ENCODE peak calls at places on chromosomes 1 and 21, in five cellular contexts. D is A549, U is NB4, O is endothelial cell of umbilical vein, K is WTC11. V is an unnamed sample.

GRCh38 chr1:3174487-3175247 is 105.7 kb downstream of the PRDM16 start:
- DNase-seq in D (no peak), U (peak), O (no peak), K (no peak), V (no peak)

GRCh38 chr1:167052389-167052788 is 37.8 kb downstream of the GPA33 start:
- DNase-seq in D (peak), U (no peak), O (no peak), K (peak), V (no peak)

GRCh38 chr1:41843378-41843777 is 75.3 kb downstream of the HIVEP3 start:
- DNase-seq in D (no peak), U (no peak), O (peak), K (no peak), V (no peak)

GRCh38 chr1:15426492-15427279 is 11.6 kb upstream of the CTRC start:
- DNase-seq in D (peak), U (peak), O (no peak), K (no peak), V (peak)

GRCh38 chr1:178434899-178435298 is 61.9 kb downstream of the CLEC20A start:
- DNase-seq in D (no peak), U (no peak), O (no peak), K (no peak), V (no peak)

GRCh38 chr1:115222616-115223402 is 115.2 kb downstream of the NGF start:
- DNase-seq in D (no peak), U (no peak), O (no peak), K (no peak), V (no peak)

GRCh38 chr21:43347864-43348766 is 78.8 kb downstream of the SIK1 start:
- DNase-seq in D (no peak), U (no peak), O (no peak), K (no peak), V (no peak)

GRCh38 chr1:9904571-9904970 is 5.5 kb downstream of the CTNNBIP1 start:
- DNase-seq in D (no peak), U (no peak), O (no peak), K (no peak), V (no peak)

GRCh38 chr1:88655685-88656299 is 28.3 kb upstream of the PKN2 start:
- DNase-seq in D (no peak), U (peak), O (peak), K (no peak), V (no peak)

GRCh38 chr1:210584439-210585113 is 255.9 kb downstream of the HHAT start:
- DNase-seq in D (peak), U (peak), O (peak), K (peak), V (peak)

GRCh38 chr1:115713906-115714305 is 54.6 kb downstream of the CASQ2 start:
- DNase-seq in D (no peak), U (no peak), O (no peak), K (no peak), V (no peak)

GRCh38 chr1:226967665-226968064 is 27.6 kb downstream of the COQ8A start:
- DNase-seq in D (no peak), U (no peak), O (no peak), K (no peak), V (no peak)

GRCh38 chr1:200252526-200252925 is 157.3 kb downstream of the ZNF281 start:
- DNase-seq in D (no peak), U (no peak), O (no peak), K (no peak), V (no peak)

GRCh38 chr1:220775238-220775853 is 11.4 kb upstream of the MTARC1 start:
- DNase-seq in D (peak), U (peak), O (peak), K (peak), V (peak)
- TF ChIP-seq MAX in D (no peak), U (no peak), O (no peak), K (no peak), V (no peak)

DNA sequence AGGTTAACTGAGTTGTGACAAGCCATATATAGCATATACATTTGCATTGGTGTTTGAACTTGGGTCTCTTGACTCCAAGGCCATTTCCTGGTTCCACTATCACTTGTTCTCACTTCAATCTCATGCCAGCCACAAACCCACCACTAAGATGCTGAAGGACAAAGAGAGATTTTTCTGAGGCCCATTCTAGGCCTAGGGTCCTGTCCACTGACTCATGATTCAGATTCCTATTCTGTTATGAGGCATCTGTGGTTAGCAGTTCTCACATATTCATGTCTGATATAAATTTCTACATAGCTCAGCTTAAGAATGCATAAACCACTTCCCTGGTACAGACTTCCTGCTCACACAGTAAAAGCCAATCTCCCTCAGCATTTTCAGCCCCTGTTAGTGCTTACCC is 326.1 kb upstream of the BEND5 start:
- DNase-seq in D (no peak), U (no peak), O (no peak), K (no peak), V (no peak)
- TF ChIP-seq MAX in D (no peak), U (no peak), O (no peak), K (no peak), V (no peak)

GRCh38 chr1:168121314-168122029 is 15.3 kb downstream of the GPR161 start:
- DNase-seq in D (no peak), U (no peak), O (no peak), K (no peak), V (no peak)
- TF ChIP-seq MAX in D (no peak), U (no peak), O (no peak), K (no peak), V (no peak)

DNA sequence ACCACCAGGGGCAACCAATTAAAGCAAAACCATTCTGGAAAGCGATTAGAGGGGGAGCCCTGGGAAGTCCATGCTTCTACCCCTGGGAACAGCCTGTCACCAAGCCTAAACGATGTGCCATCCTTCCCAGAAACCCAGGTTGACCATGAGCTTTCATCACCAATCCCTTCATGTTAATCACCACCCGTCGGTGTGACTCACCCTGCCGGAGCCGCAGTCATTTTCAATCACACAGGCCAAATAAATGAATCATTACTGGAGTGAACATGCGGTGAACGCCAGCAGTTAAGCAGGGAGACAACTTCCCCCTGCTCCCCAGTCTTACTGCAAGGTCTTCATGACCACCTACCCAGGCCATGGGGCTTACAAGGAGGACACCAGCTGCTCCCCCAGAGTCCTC is 308.8 kb downstream of the AJAP1 start:
- DNase-seq in D (peak), U (peak), O (no peak), K (no peak), V (no peak)
- TF ChIP-seq MAX in D (no peak), U (no peak), O (no peak), K (no peak), V (no peak)